ENCODE peak calls at places on chromosomes 16 and 17, in five cellular contexts. One of them, this sample, is unnamed.
A peak's percentile ranks its signal among the peaks of the same experiment; 100 is the strongest.

GRCh38 chr16:6091021-6091420 is 993.4 kb upstream of the EEF2KMT start:
- DNase-seq in activated naive CD4-positive, alpha-beta T cell treated with anti-CD3 and anti-CD28 coated beads for 36 hours: no peak
- DNase-seq in T1000: no peak
- DNase-seq in CD4-positive, CD25-positive, alpha-beta regulatory T cell: no peak
- DNase-seq in cerebellar nuclear complex: no peak
- DNase-seq in this sample: no peak

GRCh38 chr17:21209511-21210175 is 4.3 kb downstream of the TMEM11 start:
- DNase-seq in activated naive CD4-positive, alpha-beta T cell treated with anti-CD3 and anti-CD28 coated beads for 36 hours: no peak
- DNase-seq in T1000: no peak
- DNase-seq in CD4-positive, CD25-positive, alpha-beta regulatory T cell: no peak
- DNase-seq in cerebellar nuclear complex: no peak
- DNase-seq in this sample: no peak

GRCh38 chr17:73399056-73399455 is 87.3 kb upstream of the CDC42EP4 start:
- DNase-seq in activated naive CD4-positive, alpha-beta T cell treated with anti-CD3 and anti-CD28 coated beads for 36 hours: no peak
- DNase-seq in T1000: no peak
- DNase-seq in CD4-positive, CD25-positive, alpha-beta regulatory T cell: no peak
- DNase-seq in cerebellar nuclear complex: no peak
- DNase-seq in this sample: no peak

GRCh38 chr17:69492410-69493071 is 78.0 kb downstream of the MAP2K6 start:
- DNase-seq in activated naive CD4-positive, alpha-beta T cell treated with anti-CD3 and anti-CD28 coated beads for 36 hours: no peak
- DNase-seq in T1000: peak; percentile 77
- DNase-seq in CD4-positive, CD25-positive, alpha-beta regulatory T cell: no peak
- DNase-seq in cerebellar nuclear complex: no peak
- DNase-seq in this sample: no peak

GRCh38 chr17:19260958-19261357 is 23.8 kb downstream of the EPN2 start:
- DNase-seq in activated naive CD4-positive, alpha-beta T cell treated with anti-CD3 and anti-CD28 coated beads for 36 hours: no peak
- DNase-seq in T1000: no peak
- DNase-seq in CD4-positive, CD25-positive, alpha-beta regulatory T cell: no peak
- DNase-seq in cerebellar nuclear complex: no peak
- DNase-seq in this sample: no peak

GRCh38 chr16:12061336-12062055 is 85.0 kb downstream of the SNX29 start:
- DNase-seq in activated naive CD4-positive, alpha-beta T cell treated with anti-CD3 and anti-CD28 coated beads for 36 hours: no peak
- DNase-seq in T1000: no peak
- DNase-seq in CD4-positive, CD25-positive, alpha-beta regulatory T cell: no peak
- DNase-seq in cerebellar nuclear complex: no peak
- DNase-seq in this sample: no peak

GRCh38 chr16:55711959-55712876 is 56.4 kb downstream of the SLC6A2 start:
- DNase-seq in activated naive CD4-positive, alpha-beta T cell treated with anti-CD3 and anti-CD28 coated beads for 36 hours: peak; percentile 74
- DNase-seq in T1000: peak; percentile 25
- DNase-seq in CD4-positive, CD25-positive, alpha-beta regulatory T cell: peak; percentile 35
- DNase-seq in cerebellar nuclear complex: no peak
- DNase-seq in this sample: peak; percentile 66

GRCh38 chr16:6349725-6350124 is 982.9 kb upstream of the RBFOX1 start:
- DNase-seq in activated naive CD4-positive, alpha-beta T cell treated with anti-CD3 and anti-CD28 coated beads for 36 hours: no peak
- DNase-seq in T1000: no peak
- DNase-seq in CD4-positive, CD25-positive, alpha-beta regulatory T cell: no peak
- DNase-seq in cerebellar nuclear complex: no peak
- DNase-seq in this sample: no peak

GRCh38 chr17:71071837-71072236 is 902.5 kb downstream of the KCNJ2 start:
- DNase-seq in activated naive CD4-positive, alpha-beta T cell treated with anti-CD3 and anti-CD28 coated beads for 36 hours: no peak
- DNase-seq in T1000: peak; percentile 88
- DNase-seq in CD4-positive, CD25-positive, alpha-beta regulatory T cell: no peak
- DNase-seq in cerebellar nuclear complex: no peak
- DNase-seq in this sample: no peak

GRCh38 chr17:39928868-39929651 is 1.5 kb downstream of the LRRC3C start:
- DNase-seq in activated naive CD4-positive, alpha-beta T cell treated with anti-CD3 and anti-CD28 coated beads for 36 hours: no peak
- DNase-seq in T1000: peak; percentile 24
- DNase-seq in CD4-positive, CD25-positive, alpha-beta regulatory T cell: no peak
- DNase-seq in cerebellar nuclear complex: no peak
- DNase-seq in this sample: no peak